ENCODE peak calls at places on chromosomes 4 and X, in five cellular contexts. X, A, B, E and K are unnamed samples.

GRCh38 chrX:40622741-40623536 is at the start of gene MPC1L:
- DNase-seq in X (no peak), A (no peak), B (no peak), E (no peak), K (no peak)

GRCh38 chr4:56606385-56606784 is 74.7 kb downstream of the HOPX start:
- DNase-seq in X (no peak), A (no peak), B (no peak), E (no peak), K (no peak)

GRCh38 chr4:24070117-24070516 is 180.3 kb upstream of the PPARGC1A start:
- DNase-seq in X (no peak), A (no peak), B (no peak), E (peak; percentile 1), K (no peak)

GRCh38 chrX:38800981-38801845 is at the start of gene MID1IP1:
- DNase-seq in X (peak; percentile 96), A (no peak), B (peak; percentile 85), E (peak; percentile 81), K (peak; percentile 69)

GRCh38 chr4:114193625-114194399 is 214.4 kb upstream of the ARSJ start:
- DNase-seq in X (no peak), A (no peak), B (no peak), E (no peak), K (no peak)

GRCh38 chrX:119692241-119693031 is 532 bp downstream of the SEPTIN6 start:
- DNase-seq in X (peak; percentile 65), A (no peak), B (peak; percentile 68), E (no peak), K (peak; percentile 51)

GRCh38 chr4:25795091-25795490 is 67.7 kb downstream of the SEL1L3 start:
- DNase-seq in X (no peak), A (no peak), B (no peak), E (no peak), K (no peak)

GRCh38 chr4:121072080-121072835 is at the start of gene NDNF:
- DNase-seq in X (no peak), A (no peak), B (peak; percentile 79), E (peak; percentile 1), K (no peak)

GRCh38 chr4:56086073-56086521 is 137.4 kb downstream of the CEP135 start:
- DNase-seq in X (no peak), A (no peak), B (no peak), E (no peak), K (no peak)

GRCh38 chrX:9207142-9207541 is 173.2 kb upstream of the FAM9B start:
- DNase-seq in X (no peak), A (no peak), B (peak; percentile 16), E (no peak), K (no peak)

GRCh38 chr4:110085131-110085530 is 113.3 kb downstream of the ELOVL6 start:
- DNase-seq in X (peak; percentile 30), A (no peak), B (no peak), E (peak; percentile 7), K (no peak)

GRCh38 chrX:112819013-112819635 is 21.5 kb downstream of the AMOT start:
- DNase-seq in X (no peak), A (no peak), B (no peak), E (no peak), K (no peak)

GRCh38 chr4:87420431-87420830 is 1.9 kb upstream of the NUDT9 start:
- DNase-seq in X (no peak), A (no peak), B (no peak), E (no peak), K (no peak)

GRCh38 chrX:111585337-111585736 is 73.9 kb downstream of the SERTM2 start:
- DNase-seq in X (no peak), A (no peak), B (no peak), E (no peak), K (no peak)

GRCh38 chr4:8362483-8362882 is 78.0 kb downstream of the ACOX3 start:
- DNase-seq in X (no peak), A (no peak), B (no peak), E (no peak), K (no peak)

GRCh38 chr4:186644737-186645261 is 78.9 kb downstream of the FAT1 start:
- DNase-seq in X (no peak), A (no peak), B (no peak), E (peak; percentile 80), K (no peak)

GRCh38 chrX:121308276-121308805 is 260.9 kb downstream of the GLUD2 start:
- DNase-seq in X (peak; percentile 13), A (peak; percentile 68), B (peak; percentile 1), E (peak; percentile 6), K (no peak)

GRCh38 chrX:149044471-149044870 is 460.6 kb downstream of the IDS start:
- DNase-seq in X (no peak), A (no peak), B (no peak), E (no peak), K (no peak)

DNA sequence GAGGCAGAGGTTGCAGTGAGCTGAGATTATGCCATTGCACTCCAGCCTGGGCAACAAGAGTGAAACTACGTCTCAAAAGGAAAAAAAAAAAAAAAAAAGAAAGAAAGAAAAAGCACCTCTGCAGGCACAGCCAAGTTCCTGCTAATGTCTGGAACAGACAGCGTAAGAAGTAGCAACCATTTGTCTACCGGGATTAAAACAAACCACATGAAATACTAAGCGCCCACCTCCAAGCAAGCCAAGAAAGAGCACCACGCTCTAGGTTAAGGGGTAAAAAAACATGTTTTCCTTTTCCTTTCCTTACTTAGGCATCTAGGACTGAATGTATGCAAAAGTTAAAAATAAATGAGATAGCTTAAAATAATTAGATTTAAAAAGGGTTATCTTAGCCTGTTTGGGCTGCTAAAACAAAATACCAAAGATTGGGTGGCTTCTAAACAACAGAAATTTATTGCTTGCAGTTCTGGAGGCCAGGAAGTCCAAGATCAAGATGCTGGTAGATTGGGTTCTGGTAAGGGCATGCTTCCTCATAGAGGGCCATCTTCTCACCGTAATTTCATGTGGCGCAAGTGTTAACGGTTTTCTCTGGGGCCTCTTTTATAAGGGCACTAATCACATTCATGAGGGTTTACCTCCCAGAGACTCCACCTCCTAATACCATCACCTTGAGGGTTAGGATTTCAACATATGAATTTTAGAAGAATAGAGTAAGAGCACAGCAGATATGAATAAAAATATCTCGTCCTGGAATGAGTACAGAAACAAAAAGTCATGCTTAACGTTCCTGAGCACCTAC is 12.3 kb downstream of the GPC4 start:
- DNase-seq in X (no peak), A (no peak), B (no peak), E (no peak), K (no peak)
- H3K79me2 ChIP-seq in X (no peaks in the 10 kb centered on the region), A (no peaks in the 10 kb centered on the region), B (no peaks in the 10 kb centered on the region), E (no peaks in the 10 kb centered on the region), K (peaks cover 5% of the 10 kb centered on the region)

DNA sequence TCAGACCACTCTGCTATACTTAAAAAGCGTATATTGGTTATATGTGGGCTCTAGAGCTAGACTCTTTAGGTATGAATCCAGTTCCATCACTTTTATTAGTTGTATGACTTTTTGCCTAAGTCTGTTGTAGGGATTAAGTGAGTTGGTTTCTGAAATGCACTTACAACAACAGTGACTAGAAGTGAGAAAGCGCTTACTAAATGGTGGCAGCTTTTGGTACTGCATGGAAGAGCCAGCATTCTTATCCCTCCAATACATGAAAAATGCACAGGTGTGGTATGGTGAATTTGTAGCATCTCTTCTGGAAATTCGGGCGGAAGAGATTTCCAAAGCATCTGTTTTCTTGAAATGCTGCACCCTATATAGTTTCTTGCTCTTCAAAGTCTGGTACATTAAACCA is 117.1 kb downstream of the SPANXA1 start:
- DNase-seq in X (no peak), A (no peak), B (peak; percentile 1), E (no peak), K (no peak)
- TF ChIP-seq TAF1 in X (no peak), A (no peak), B (no peak), E (no peak), K (no peak)

GRCh38 chr4:127965803-127966175 is 583 bp downstream of the ABHD18 start:
- DNase-seq in X (peak; percentile 62), A (peak; percentile 21), B (peak; percentile 54), E (peak; percentile 73), K (peak; percentile 27)
- H3K79me2 ChIP-seq in X (peaks cover 85% of the 10 kb centered on the region), A (peaks cover 67% of the 10 kb centered on the region), B (peaks cover 88% of the 10 kb centered on the region), E (peaks cover 55% of the 10 kb centered on the region), K (no peaks in the 10 kb centered on the region)

DNA sequence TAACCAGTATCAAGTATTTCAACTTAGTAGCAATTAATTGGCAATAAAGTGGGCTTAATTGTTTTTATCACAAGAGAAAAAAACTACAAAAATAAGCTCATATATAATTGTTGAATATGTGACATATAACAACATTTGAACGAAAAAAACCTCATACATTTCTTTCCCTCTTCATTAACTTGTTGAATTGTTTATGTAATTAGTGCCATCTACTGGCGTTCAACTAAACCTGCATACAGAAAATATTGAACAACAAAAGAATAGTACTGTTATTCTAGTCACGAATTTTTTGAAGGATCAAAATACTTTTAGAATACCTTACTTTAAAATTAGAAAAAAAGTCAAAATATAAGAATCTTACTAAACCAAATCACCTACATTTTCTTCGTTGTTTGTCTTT is 586.5 kb upstream of the FTHL17 start:
- DNase-seq in X (peak; percentile 7), A (no peak), B (peak; percentile 6), E (peak; percentile 1), K (no peak)
- TF ChIP-seq TAF1 in X (no peak), A (no peak), B (no peak), E (no peak), K (no peak)

DNA sequence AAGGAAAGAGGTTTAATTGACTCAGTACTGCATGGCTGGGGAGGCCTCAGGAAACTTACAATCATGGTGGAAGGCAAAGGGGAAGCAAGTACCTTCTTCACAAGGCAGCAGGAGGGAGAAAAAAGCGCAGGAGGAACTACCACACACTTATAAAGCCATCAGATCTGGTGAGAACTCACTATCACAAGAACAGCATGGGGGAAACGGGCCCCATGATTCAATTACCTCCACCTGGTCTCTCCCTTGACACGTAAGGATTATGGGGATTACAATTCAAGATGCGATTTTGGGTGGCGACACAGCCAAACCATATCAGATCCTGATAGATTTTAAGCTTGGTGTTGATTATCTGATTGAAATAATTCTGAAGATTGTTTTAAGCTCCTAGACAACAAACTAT is 218.7 kb downstream of the CBR4 start:
- DNase-seq in X (no peak), A (no peak), B (no peak), E (no peak), K (no peak)
- H3K79me2 ChIP-seq in X (no peaks in the 10 kb centered on the region), A (no peaks in the 10 kb centered on the region), B (no peaks in the 10 kb centered on the region), E (no peaks in the 10 kb centered on the region), K (no peaks in the 10 kb centered on the region)

GRCh38 chrX:153441981-153442380 is 3.9 kb downstream of the TREX2 start:
- DNase-seq in X (no peak), A (no peak), B (no peak), E (no peak), K (no peak)
- TF ChIP-seq TAF1 in X (no peak), A (no peak), B (no peak), E (no peak), K (no peak)

DNA sequence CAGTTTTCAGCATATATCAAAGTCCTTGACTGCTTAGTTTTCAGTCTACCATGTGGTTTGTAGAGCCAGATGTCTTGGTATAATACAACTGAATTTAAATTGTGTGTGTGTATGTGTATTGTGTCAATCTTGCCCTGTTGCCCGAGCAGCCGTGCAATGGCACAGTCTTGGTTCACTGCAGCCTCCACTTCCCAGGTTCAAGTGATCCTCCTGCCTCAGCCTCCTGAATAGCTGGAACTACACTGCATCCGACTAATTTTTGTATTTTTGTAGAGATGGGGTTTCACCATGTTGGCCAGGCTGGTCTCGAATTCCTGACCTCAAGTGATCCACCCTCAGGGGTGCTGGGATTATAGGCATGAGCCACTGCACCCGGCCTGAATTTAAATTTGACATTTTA is 6.0 kb upstream of the KLHL5 start:
- DNase-seq in X (no peak), A (no peak), B (no peak), E (no peak), K (no peak)
- H3K79me2 ChIP-seq in X (peaks cover 2% of the 10 kb centered on the region), A (peaks cover 18% of the 10 kb centered on the region), B (peaks cover 91% of the 10 kb centered on the region), E (peaks cover 51% of the 10 kb centered on the region), K (no peaks in the 10 kb centered on the region)